ENCODE peak calls at places on chromosomes 11 and 22, in five cellular contexts. C is neuronal stem cell, Q is IMR-90, J is H9, O is mesenchymal stem cell. U is an unnamed sample.

GRCh38 chr22:20239063-20239950 is 28.8 kb downstream of the RTN4R start:
- DNase-seq in Q (peak; percentile 17), J (no peak), C (no peak), O (no peak), U (no peak)

GRCh38 chr11:19987243-19987870 is 172.9 kb downstream of the DBX1 start:
- DNase-seq in C (no peak), O (no peak), J (no peak), Q (no peak), U (peak; percentile 34)

GRCh38 chr22:32712644-32713355 is 88.7 kb upstream of the TIMP3 start:
- DNase-seq in C (no peak), O (no peak), Q (no peak), J (no peak), U (peak; percentile 72)

GRCh38 chr22:17243524-17243923 is 24.3 kb upstream of the ADA2 start:
- DNase-seq in O (no peak), Q (no peak), C (no peak), J (no peak), U (peak; percentile 23)

GRCh38 chr11:962743-963142 is 37.1 kb downstream of the AP2A2 start:
- DNase-seq in O (no peak), C (no peak), Q (no peak), J (no peak), U (no peak)

GRCh38 chr11:19978668-19979518 is 181.4 kb downstream of the DBX1 start:
- DNase-seq in C (no peak), J (no peak), O (peak; percentile 87), Q (peak; percentile 90), U (peak; percentile 77)

GRCh38 chr11:125174686-125175085 is 10.1 kb downstream of the PKNOX2 start:
- DNase-seq in C (no peak), O (no peak), Q (no peak), J (no peak), U (no peak)

GRCh38 chr11:2860636-2861035 is 24.9 kb downstream of the CDKN1C start:
- DNase-seq in O (peak; percentile 78), Q (peak; percentile 51), J (no peak), C (no peak), U (peak; percentile 49)

GRCh38 chr11:65606876-65607613 is 7.0 kb downstream of the MAP3K11 start:
- DNase-seq in O (peak; percentile 97), Q (peak; percentile 93), C (peak; percentile 97), J (peak; percentile 99), U (peak; percentile 95)

GRCh38 chr11:34308049-34308692 is 49.6 kb downstream of the ABTB2 start:
- DNase-seq in Q (peak; percentile 34), O (no peak), C (no peak), J (no peak), U (peak; percentile 87)

GRCh38 chr11:65581928-65582327 is 6.1 kb downstream of the EHBP1L1 start:
- DNase-seq in C (no peak), J (no peak), O (no peak), Q (no peak), U (no peak)

GRCh38 chr11:12693485-12694181 is 19.4 kb downstream of the TEAD1 start:
- DNase-seq in C (no peak), O (peak; percentile 99), Q (peak; percentile 99), J (no peak), U (peak; percentile 42)

GRCh38 chr11:131767421-131767820 is 397.0 kb downstream of the NTM start:
- DNase-seq in C (no peak), J (no peak), O (peak; percentile 46), Q (peak; percentile 74), U (no peak)

GRCh38 chr11:2509481-2510001 is 64.7 kb downstream of the KCNQ1 start:
- DNase-seq in O (no peak), J (peak; percentile 22), Q (no peak), C (no peak), U (no peak)

GRCh38 chr11:110373061-110373702 is 56.6 kb upstream of the FDX1 start:
- DNase-seq in Q (peak; percentile 60), C (no peak), O (peak; percentile 53), J (no peak), U (peak; percentile 88)

GRCh38 chr22:37018815-37019308 is 385 bp downstream of the TST start:
- DNase-seq in Q (peak; percentile 55), O (peak; percentile 82), J (peak; percentile 65), C (peak; percentile 40), U (no peak)

GRCh38 chr11:64865286-64866172 is 12.9 kb downstream of the EHD1 start:
- DNase-seq in C (no peak), J (no peak), Q (peak; percentile 92), O (peak; percentile 92), U (peak; percentile 59)

GRCh38 chr11:67238894-67239794 is 27.1 kb upstream of the GRK2 start:
- DNase-seq in Q (peak; percentile 26), C (no peak), J (no peak), O (peak; percentile 45), U (peak; percentile 69)

GRCh38 chr11:3738723-3739122 is 58.6 kb downstream of the NUP98 start:
- DNase-seq in Q (no peak), O (no peak), J (no peak), C (no peak), U (no peak)

GRCh38 chr11:6200975-6201374 is 2.0 kb downstream of the OR52W1 start:
- DNase-seq in C (no peak), Q (no peak), O (no peak), J (no peak), U (peak; percentile 13)

GRCh38 chr22:41690476-41690875 is 1.8 kb upstream of the SNU13 start:
- DNase-seq in O (no peak), J (no peak), Q (no peak), C (no peak), U (no peak)

GRCh38 chr11:19938866-19939265 is 221.4 kb downstream of the DBX1 start:
- DNase-seq in J (no peak), C (no peak), Q (no peak), O (no peak), U (no peak)

GRCh38 chr22:39207141-39208012 is 37.4 kb downstream of the PDGFB start:
- DNase-seq in C (no peak), J (peak; percentile 33), O (no peak), Q (peak; percentile 11), U (peak; percentile 34)

GRCh38 chr22:37208401-37209139 is 3.7 kb downstream of the SSTR3 start:
- DNase-seq in C (no peak), J (no peak), Q (no peak), O (no peak), U (no peak)

GRCh38 chr22:20418211-20418788 is 19.3 kb downstream of the SCARF2 start:
- DNase-seq in Q (peak; percentile 80), C (peak; percentile 71), J (peak; percentile 84), O (peak; percentile 90), U (peak; percentile 92)

GRCh38 chr11:134464981-134465730 is 53.1 kb upstream of the B3GAT1 start:
- DNase-seq in C (no peak), O (no peak), Q (no peak), J (no peak), U (no peak)

GRCh38 chr11:22076215-22076930 is 116.5 kb upstream of the ANO5 start:
- DNase-seq in J (no peak), Q (no peak), C (no peak), O (no peak), U (no peak)

GRCh38 chr11:67463680-67464410 is 5.2 kb downstream of the TMEM134 start:
- DNase-seq in O (peak; percentile 43), J (peak; percentile 63), C (no peak), Q (no peak), U (peak; percentile 96)

GRCh38 chr11:118635237-118635591 is 27.8 kb downstream of the PHLDB1 start:
- DNase-seq in C (no peak), J (no peak), Q (no peak), O (no peak), U (no peak)
- H2AK5ac ChIP-seq in C (no peak overlapping the region), J (no peak overlapping the region), Q (no peak overlapping the region), O (no peak overlapping the region), U (no peak overlapping the region)

DNA sequence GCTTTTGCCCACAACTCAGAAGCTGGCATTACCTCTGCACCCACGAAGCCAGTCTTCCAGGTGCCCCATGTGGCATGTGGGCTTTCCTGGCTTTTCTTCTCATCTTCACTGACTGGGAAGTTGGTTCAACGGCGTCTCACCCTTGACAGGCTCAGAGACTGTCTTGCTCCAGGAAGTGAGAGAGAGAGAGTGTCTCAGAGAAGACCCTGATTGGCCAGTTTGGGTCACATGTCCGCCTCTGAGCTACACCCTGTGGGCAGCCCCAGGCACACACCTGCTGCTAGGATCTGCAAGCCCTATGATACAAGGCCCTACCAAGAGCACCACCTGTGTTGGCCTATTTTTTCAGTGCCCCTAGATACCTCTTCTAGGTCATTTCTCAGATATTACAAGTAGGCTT is 39.0 kb downstream of the RTL6 start:
- DNase-seq in C (no peak), O (no peak), J (no peak), Q (no peak), U (no peak)
- H4K91ac ChIP-seq in C (no peak overlapping the region), O (no peak overlapping the region), J (no peak overlapping the region), Q (no peak overlapping the region), U (no peak overlapping the region)

DNA sequence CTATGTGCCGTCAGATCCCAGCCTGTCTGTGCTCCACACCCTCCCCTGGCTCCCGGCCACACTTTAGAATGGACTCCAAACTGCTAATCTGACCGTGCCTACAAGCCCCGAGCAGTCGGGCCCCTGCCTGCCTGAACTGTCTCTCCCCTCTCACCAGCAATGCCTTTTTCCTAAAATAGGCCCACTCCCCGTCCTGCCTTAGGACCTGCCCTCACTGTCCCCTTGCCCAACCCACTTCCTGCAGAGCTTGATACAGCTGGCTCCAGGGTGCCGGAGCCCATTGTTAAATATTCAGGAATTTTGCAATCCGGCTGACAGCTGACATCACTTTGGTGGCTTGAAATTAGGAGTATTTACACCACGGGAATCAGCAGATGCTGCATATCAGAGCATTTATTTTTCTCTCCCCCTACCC is 21.4 kb downstream of the MN1 start:
- DNase-seq in J (peak; percentile 78), O (no peak), C (no peak), Q (no peak), U (no peak)
- H2AK5ac ChIP-seq in J (no peak overlapping the region), O (no peak overlapping the region), C (peak overlapping the region; percentile 4), Q (no peak overlapping the region), U (no peak overlapping the region)

GRCh38 chr11:46248270-46249102 is 29.0 kb upstream of the CREB3L1 start:
- DNase-seq in O (peak; percentile 96), Q (peak; percentile 98), C (no peak), J (peak; percentile 68), U (peak; percentile 79)

GRCh38 chr11:46247664-46248063 is 29.8 kb upstream of the CREB3L1 start:
- DNase-seq in Q (peak; percentile 54), J (peak; percentile 80), C (peak; percentile 48), O (peak; percentile 29), U (no peak)

GRCh38 chr11:46247090-46247489 is 30.4 kb upstream of the CREB3L1 start:
- DNase-seq in Q (no peak), O (no peak), J (no peak), C (no peak), U (no peak)

GRCh38 chr11:46243796-46244109 is 33.7 kb upstream of the CREB3L1 start:
- DNase-seq in O (no peak), J (no peak), Q (no peak), C (no peak), U (no peak)

DNA sequence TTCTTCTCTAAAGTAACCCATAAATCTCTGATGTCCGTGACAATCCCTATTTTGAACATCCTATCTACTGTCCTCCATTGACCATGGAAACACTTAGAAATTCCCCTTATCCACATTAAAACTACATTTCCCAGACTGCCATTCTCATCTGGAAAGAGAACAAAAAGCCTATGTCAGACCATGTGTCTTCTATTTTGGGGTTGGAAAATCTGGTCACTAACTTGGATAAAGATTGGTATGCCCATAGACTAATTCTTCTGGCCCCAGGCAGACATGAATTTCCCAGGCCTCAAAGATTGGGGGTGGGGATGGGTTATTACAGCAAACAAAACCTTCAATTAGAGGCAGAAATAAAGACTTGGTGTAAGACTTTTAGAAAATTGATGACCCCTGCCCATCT is 30.9 kb upstream of the CREB3L1 start:
- DNase-seq in Q (peak; percentile 47), J (no peak), O (peak; percentile 59), C (no peak), U (no peak)
- H4K91ac ChIP-seq in Q (no peak overlapping the region), J (no peak overlapping the region), O (no peak overlapping the region), C (no peak overlapping the region), U (no peak overlapping the region)

U was measured in trophoblast cell.